ENCODE peak calls at places on chromosomes 13 and 19, in five cellular contexts. M is A549, O is mammary epithelial cell, T is body of pancreas, Z is progenitor cell of endocrine pancreas. N is an unnamed sample.

GRCh38 chr13:112616586-112617381 is 28.8 kb upstream of the TUBGCP3 start:
- DNase-seq in M (peak), O (peak), T (peak), Z (no peak), N (peak)

GRCh38 chr13:26340812-26341211 is 86.9 kb downstream of the CDK8 start:
- DNase-seq in M (no peak), O (no peak), T (no peak), Z (no peak), N (no peak)

GRCh38 chr13:20145521-20145920 is 15.3 kb downstream of the GJA3 start:
- DNase-seq in M (no peak), O (no peak), T (no peak), Z (no peak), N (no peak)

GRCh38 chr19:30784850-30785459 is 412.8 kb downstream of the ZNF536 start:
- DNase-seq in M (peak), O (peak), T (peak), Z (no peak), N (peak)

GRCh38 chr13:112227031-112227430 is 149.1 kb upstream of the SPACA7 start:
- DNase-seq in M (no peak), O (no peak), T (no peak), Z (no peak), N (no peak)

GRCh38 chr13:97459215-97459772 is 25.3 kb downstream of the RAP2A start:
- DNase-seq in M (no peak), O (no peak), T (no peak), Z (no peak), N (no peak)

GRCh38 chr19:23822735-23823134 is 64.0 kb upstream of the ZNF681 start:
- DNase-seq in M (no peak), O (peak), T (no peak), Z (no peak), N (no peak)

GRCh38 chr19:1214862-1215731 is 9.5 kb downstream of the STK11 start:
- DNase-seq in M (no peak), O (no peak), T (peak), Z (no peak), N (peak)

GRCh38 chr19:13154911-13155471 is 4.8 kb downstream of the IER2 start:
- DNase-seq in M (no peak), O (peak), T (peak), Z (peak), N (peak)

GRCh38 chr13:28867564-28867963 is 47.4 kb downstream of the MTUS2 start:
- DNase-seq in M (no peak), O (no peak), T (no peak), Z (no peak), N (no peak)

GRCh38 chr19:6115992-6116391 is 5.7 kb upstream of the RFX2 start:
- DNase-seq in M (no peak), O (no peak), T (no peak), Z (no peak), N (no peak)

GRCh38 chr19:46736544-46737274 is 9.1 kb upstream of the FKRP start:
- DNase-seq in M (no peak), O (no peak), T (peak), Z (no peak), N (no peak)

GRCh38 chr19:2451138-2451537 is 5.6 kb downstream of the LMNB2 start:
- DNase-seq in M (no peak), O (no peak), T (no peak), Z (no peak), N (no peak)

GRCh38 chr13:21894091-21894490 is 223.2 kb downstream of the FGF9 start:
- DNase-seq in M (no peak), O (no peak), T (no peak), Z (no peak), N (no peak)

GRCh38 chr19:20969898-20970297 is 46.8 kb downstream of the ZNF85 start:
- DNase-seq in M (no peak), O (peak), T (no peak), Z (no peak), N (no peak)

GRCh38 chr13:90857921-90858320 is 489.6 kb upstream of the MIR17HG start:
- DNase-seq in M (no peak), O (no peak), T (no peak), Z (no peak), N (no peak)

GRCh38 chr19:40381321-40381720 is 8.7 kb downstream of the HIPK4 start:
- DNase-seq in M (peak), O (no peak), T (no peak), Z (no peak), N (no peak)

GRCh38 chr13:41459754-41460111 is 2.4 kb downstream of the RGCC start:
- DNase-seq in M (no peak), O (no peak), T (no peak), Z (no peak), N (no peak)

GRCh38 chr13:102317593-102317992 is 84.3 kb downstream of the FGF14 start:
- DNase-seq in M (no peak), O (no peak), T (peak), Z (no peak), N (no peak)

GRCh38 chr19:7932276-7932929 is 6.5 kb upstream of the CTXN1 start:
- DNase-seq in M (no peak), O (no peak), T (no peak), Z (no peak), N (no peak)

GRCh38 chr13:44969858-44970484 is 19.3 kb downstream of the NUFIP1 start:
- DNase-seq in M (peak), O (peak), T (no peak), Z (no peak), N (peak)

GRCh38 chr19:46193678-46194077 is 35.9 kb upstream of the IGFL1 start:
- DNase-seq in M (no peak), O (no peak), T (no peak), Z (no peak), N (no peak)

GRCh38 chr13:104253063-104253680 is 1187.0 kb upstream of the SLC10A2 start:
- DNase-seq in M (no peak), O (no peak), T (no peak), Z (no peak), N (peak)

GRCh38 chr13:30873519-30873918 is 32.6 kb upstream of the MEDAG start:
- DNase-seq in M (no peak), O (no peak), T (no peak), Z (no peak), N (no peak)

GRCh38 chr19:3272532-3272931 is 48.1 kb downstream of the CELF5 start:
- DNase-seq in M (no peak), O (no peak), T (no peak), Z (no peak), N (no peak)

GRCh38 chr13:29484796-29485195 is 110.7 kb downstream of the SLC7A1 start:
- DNase-seq in M (no peak), O (no peak), T (no peak), Z (no peak), N (no peak)

GRCh38 chr13:19838726-19839342 is 24.6 kb downstream of the ZMYM5 start:
- DNase-seq in M (no peak), O (no peak), T (no peak), Z (no peak), N (peak)

GRCh38 chr13:39266426-39266825 is 228.2 kb downstream of the NHLRC3 start:
- DNase-seq in M (no peak), O (peak), T (no peak), Z (no peak), N (no peak)

GRCh38 chr19:36771275-36772231 is 1.1 kb downstream of the ZNF850 start:
- DNase-seq in M (no peak), O (peak), T (peak), Z (peak), N (no peak)

GRCh38 chr19:1456121-1456900 is 6.4 kb downstream of the APC2 start:
- DNase-seq in M (no peak), O (no peak), T (no peak), Z (no peak), N (no peak)

GRCh38 chr13:73722120-73722519 is 412.1 kb downstream of the KLF12 start:
- DNase-seq in M (no peak), O (peak), T (no peak), Z (no peak), N (peak)
- TF ChIP-seq CTCF in M (peak), O (peak), T (no peak), Z (no peak), N (peak)

GRCh38 chr19:18339703-18340102 is 695 bp upstream of the PGPEP1 start:
- DNase-seq in M (peak), O (no peak), T (no peak), Z (no peak), N (no peak)
- TF ChIP-seq CTCF in M (peak), O (no peak), T (no peak), Z (peak), N (no peak)

DNA sequence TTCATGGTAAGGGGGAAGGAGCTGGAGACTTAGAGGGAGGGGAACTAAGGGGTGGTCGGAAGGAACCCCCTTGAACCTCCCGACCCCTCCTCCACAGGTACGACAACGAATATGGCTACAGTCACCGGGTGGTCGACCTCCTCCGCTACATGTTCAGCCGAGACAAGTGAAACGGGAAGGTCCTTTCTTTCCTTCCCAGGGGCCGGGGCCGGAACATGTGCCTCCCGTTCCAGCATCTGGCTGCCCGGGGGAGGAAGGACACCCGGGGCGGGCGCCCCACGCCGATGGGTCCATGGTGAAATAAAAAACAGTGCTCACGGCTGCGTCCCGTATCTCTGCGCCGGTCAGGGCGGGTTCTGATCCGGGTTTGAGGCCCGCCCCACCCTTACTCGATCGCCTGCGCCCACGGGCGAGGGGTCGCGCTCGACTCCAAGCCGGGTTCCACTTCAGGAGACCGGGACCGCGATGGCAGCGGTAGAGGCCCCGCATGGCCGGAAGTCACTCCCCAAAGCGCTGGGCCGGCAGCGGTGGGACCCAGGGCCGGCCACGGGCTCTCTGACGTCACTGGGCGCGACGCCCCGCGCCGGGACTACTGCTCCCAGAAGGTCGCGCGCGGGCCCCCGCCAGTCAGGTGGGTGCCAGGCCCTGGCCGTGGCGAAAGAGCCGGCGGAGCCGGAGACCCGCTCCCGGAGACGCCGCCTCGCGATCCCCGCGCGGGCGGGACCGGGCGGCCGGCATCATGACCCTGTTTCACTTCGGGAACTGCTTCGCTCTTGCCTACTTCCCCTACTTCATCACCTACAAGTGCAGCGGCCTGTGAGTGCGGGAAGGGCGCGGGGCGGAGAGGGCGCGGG is at the start of gene TMEM147:
- DNase-seq in M (peak), O (peak), T (peak), Z (peak), N (peak)
- TF ChIP-seq CTCF in M (no peak), O (no peak), T (no peak), Z (no peak), N (no peak)

GRCh38 chr19:56193981-56194380 is 3.6 kb downstream of the ZSCAN5B start:
- DNase-seq in M (no peak), O (no peak), T (no peak), Z (no peak), N (no peak)

GRCh38 chr19:56191711-56192110 is 5.9 kb downstream of the ZSCAN5B start:
- DNase-seq in M (no peak), O (no peak), T (no peak), Z (no peak), N (no peak)

GRCh38 chr19:56189785-56190184 is 7.8 kb downstream of the ZSCAN5B start:
- DNase-seq in M (no peak), O (no peak), T (no peak), Z (no peak), N (no peak)

DNA sequence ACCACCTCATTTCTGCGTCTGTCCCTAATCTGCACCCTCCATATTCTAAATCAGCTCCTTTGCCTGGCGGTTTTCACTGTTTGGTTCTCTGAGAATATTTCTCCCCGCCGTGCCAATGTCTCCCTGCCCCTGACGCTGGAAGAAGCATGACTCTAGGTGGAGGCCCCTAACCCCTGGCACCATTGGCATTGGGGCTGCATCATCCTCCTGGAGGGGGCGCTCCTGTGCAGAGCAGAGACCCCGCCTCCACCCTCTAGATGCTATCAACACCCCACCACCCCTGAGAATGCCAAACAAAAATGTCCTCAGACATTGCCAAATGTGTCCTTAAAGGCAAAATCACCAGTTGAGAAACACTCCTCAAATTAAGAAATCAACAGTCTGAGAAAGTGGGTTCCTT is 6.5 kb downstream of the ZSCAN5B start:
- DNase-seq in M (no peak), O (no peak), T (no peak), Z (no peak), N (no peak)
- TF ChIP-seq CTCF in M (no peak), O (no peak), T (no peak), Z (no peak), N (no peak)

GRCh38 chr13:95156208-95156607 is 145.0 kb downstream of the ABCC4 start:
- DNase-seq in M (no peak), O (no peak), T (no peak), Z (no peak), N (peak)

GRCh38 chr13:95154441-95154886 is 146.8 kb downstream of the ABCC4 start:
- DNase-seq in M (no peak), O (peak), T (no peak), Z (no peak), N (no peak)

GRCh38 chr13:95155504-95155903 is 145.7 kb downstream of the ABCC4 start:
- DNase-seq in M (no peak), O (no peak), T (no peak), Z (no peak), N (no peak)

GRCh38 chr13:95153647-95154405 is 147.4 kb downstream of the ABCC4 start:
- DNase-seq in M (no peak), O (peak), T (no peak), Z (no peak), N (peak)

GRCh38 chr13:95155093-95155492 is 146.2 kb downstream of the ABCC4 start:
- DNase-seq in M (no peak), O (no peak), T (no peak), Z (no peak), N (no peak)
- TF ChIP-seq CTCF in M (no peak), O (no peak), T (no peak), Z (no peak), N (no peak)

GRCh38 chr19:9008667-9009066 is 1.5 kb downstream of the MUC16 start:
- DNase-seq in M (no peak), O (no peak), T (no peak), Z (no peak), N (no peak)
- TF ChIP-seq CTCF in M (no peak), O (no peak), T (no peak), Z (no peak), N (no peak)

GRCh38 chr19:17296278-17296677 is 6.9 kb downstream of the ABHD8 start:
- DNase-seq in M (peak), O (peak), T (no peak), Z (no peak), N (peak)

GRCh38 chr19:17293605-17294004 is 9.6 kb downstream of the ABHD8 start:
- DNase-seq in M (no peak), O (no peak), T (no peak), Z (no peak), N (no peak)

GRCh38 chr19:17289489-17289888 is 7.8 kb downstream of the ANKLE1 start:
- DNase-seq in M (peak), O (no peak), T (peak), Z (peak), N (no peak)

GRCh38 chr19:17294051-17294891 is 9.0 kb downstream of the ABHD8 start:
- DNase-seq in M (peak), O (no peak), T (no peak), Z (no peak), N (peak)

GRCh38 chr19:17292301-17293074 is 10.7 kb downstream of the ABHD8 start:
- DNase-seq in M (peak), O (peak), T (peak), Z (peak), N (peak)
- TF ChIP-seq CTCF in M (peak), O (peak), T (peak), Z (peak), N (peak)

DNA sequence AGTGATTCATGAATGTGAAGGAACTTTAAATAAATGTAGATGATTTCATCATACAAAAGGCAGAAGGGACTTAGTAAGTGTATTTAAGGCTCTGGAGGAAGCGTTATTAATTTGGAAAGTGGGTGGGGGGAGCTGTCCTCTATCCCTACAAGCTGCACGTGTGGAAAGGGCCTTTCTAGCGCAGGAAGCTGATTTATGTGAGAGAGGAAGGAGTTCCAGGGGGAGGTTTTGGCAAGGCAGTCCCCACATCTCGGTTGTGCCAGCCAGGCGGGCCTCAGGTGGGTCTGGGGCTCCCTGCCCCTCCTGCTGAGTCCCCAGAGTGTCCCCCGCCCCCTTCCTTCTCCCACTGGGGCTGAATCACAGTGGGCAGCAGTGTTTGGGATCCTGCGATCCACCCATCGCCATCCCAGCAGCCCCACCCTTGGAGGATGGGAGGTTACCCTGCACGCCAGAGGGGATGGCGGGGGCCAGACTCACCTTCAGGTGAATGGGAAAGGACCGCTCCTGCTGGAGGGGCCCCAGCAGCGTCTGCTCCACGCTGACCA is 709 bp downstream of the DLEU7 start:
- DNase-seq in M (no peak), O (no peak), T (no peak), Z (no peak), N (no peak)
- TF ChIP-seq CTCF in M (no peak), O (no peak), T (no peak), Z (no peak), N (no peak)

GRCh38 chr19:43776285-43776684 is 4.5 kb downstream of the KCNN4 start:
- DNase-seq in M (no peak), O (no peak), T (no peak), Z (no peak), N (no peak)

GRCh38 chr19:43775299-43775890 is 5.4 kb downstream of the KCNN4 start:
- DNase-seq in M (no peak), O (no peak), T (no peak), Z (no peak), N (no peak)

GRCh38 chr19:43773725-43774102 is 7.1 kb downstream of the KCNN4 start:
- DNase-seq in M (no peak), O (no peak), T (no peak), Z (no peak), N (no peak)

GRCh38 chr19:43777163-43777700 is 3.5 kb downstream of the KCNN4 start:
- DNase-seq in M (peak), O (peak), T (no peak), Z (no peak), N (peak)

GRCh38 chr19:43774103-43774939 is 6.5 kb downstream of the KCNN4 start:
- DNase-seq in M (no peak), O (no peak), T (peak), Z (peak), N (no peak)
- TF ChIP-seq CTCF in M (no peak), O (no peak), T (peak), Z (peak), N (no peak)